ENCODE peak calls at places on chromosomes 2 and 18, in four cellular contexts. One of them, this sample, is unnamed.

GRCh38 chr2:127415593-127416485 is 2.4 kb upstream of the PROC start:
- DNase-seq in NCI-H82: peak
- DNase-seq in OCI-LY7: peak
- DNase-seq in activated CD8-positive, alpha-beta memory T cell treated with anti-CD3 and anti-CD28 coated beads for 48 hours: peak
- DNase-seq in this sample: peak

GRCh38 chr2:191740016-191740419 is 62.1 kb downstream of the NABP1 start:
- DNase-seq in OCI-LY7: no peak
- DNase-seq in NCI-H82: no peak
- DNase-seq in activated CD8-positive, alpha-beta memory T cell treated with anti-CD3 and anti-CD28 coated beads for 48 hours: no peak
- DNase-seq in this sample: no peak

GRCh38 chr18:33588361-33588760 is 10.3 kb downstream of the ASXL3 start:
- DNase-seq in OCI-LY7: no peak
- DNase-seq in NCI-H82: no peak
- DNase-seq in activated CD8-positive, alpha-beta memory T cell treated with anti-CD3 and anti-CD28 coated beads for 48 hours: no peak
- DNase-seq in this sample: no peak

GRCh38 chr2:216666461-216667233 is 28.7 kb downstream of the IGFBP5 start:
- DNase-seq in NCI-H82: peak
- DNase-seq in OCI-LY7: peak
- DNase-seq in activated CD8-positive, alpha-beta memory T cell treated with anti-CD3 and anti-CD28 coated beads for 48 hours: peak
- DNase-seq in this sample: peak

GRCh38 chr2:20623741-20624155 is 27.1 kb downstream of the HS1BP3 start:
- DNase-seq in NCI-H82: no peak
- DNase-seq in OCI-LY7: no peak
- DNase-seq in activated CD8-positive, alpha-beta memory T cell treated with anti-CD3 and anti-CD28 coated beads for 48 hours: no peak
- DNase-seq in this sample: no peak

GRCh38 chr2:157443090-157443489 is 799 bp downstream of the CYTIP start:
- DNase-seq in activated CD8-positive, alpha-beta memory T cell treated with anti-CD3 and anti-CD28 coated beads for 48 hours: no peak
- DNase-seq in NCI-H82: no peak
- DNase-seq in OCI-LY7: peak
- DNase-seq in this sample: no peak

GRCh38 chr18:75250471-75250821 is 39.8 kb downstream of the TSHZ1 start:
- DNase-seq in activated CD8-positive, alpha-beta memory T cell treated with anti-CD3 and anti-CD28 coated beads for 48 hours: no peak
- DNase-seq in OCI-LY7: no peak
- DNase-seq in NCI-H82: no peak
- DNase-seq in this sample: no peak

GRCh38 chr2:214169736-214170135 is 241.1 kb upstream of the VWC2L start:
- DNase-seq in NCI-H82: no peak
- DNase-seq in activated CD8-positive, alpha-beta memory T cell treated with anti-CD3 and anti-CD28 coated beads for 48 hours: no peak
- DNase-seq in OCI-LY7: no peak
- DNase-seq in this sample: no peak

GRCh38 chr2:98898423-98898841 is 37.6 kb downstream of the CRACDL start:
- DNase-seq in activated CD8-positive, alpha-beta memory T cell treated with anti-CD3 and anti-CD28 coated beads for 48 hours: no peak
- DNase-seq in NCI-H82: no peak
- DNase-seq in OCI-LY7: no peak
- DNase-seq in this sample: no peak

GRCh38 chr2:189613650-189614420 is 33.2 kb upstream of the SLC40A1 start:
- DNase-seq in NCI-H82: no peak
- DNase-seq in OCI-LY7: no peak
- DNase-seq in activated CD8-positive, alpha-beta memory T cell treated with anti-CD3 and anti-CD28 coated beads for 48 hours: no peak
- DNase-seq in this sample: no peak

GRCh38 chr2:48715956-48716355 is 39.6 kb downstream of the LHCGR start:
- DNase-seq in NCI-H82: no peak
- DNase-seq in activated CD8-positive, alpha-beta memory T cell treated with anti-CD3 and anti-CD28 coated beads for 48 hours: no peak
- DNase-seq in OCI-LY7: no peak
- DNase-seq in this sample: no peak

GRCh38 chr18:75170916-75171315 is 38.0 kb downstream of the PTGR3 start:
- DNase-seq in NCI-H82: no peak
- DNase-seq in OCI-LY7: no peak
- DNase-seq in activated CD8-positive, alpha-beta memory T cell treated with anti-CD3 and anti-CD28 coated beads for 48 hours: no peak
- DNase-seq in this sample: no peak

GRCh38 chr18:59700535-59700967 is 3.3 kb upstream of the CCBE1 start:
- DNase-seq in activated CD8-positive, alpha-beta memory T cell treated with anti-CD3 and anti-CD28 coated beads for 48 hours: no peak
- DNase-seq in NCI-H82: no peak
- DNase-seq in OCI-LY7: no peak
- DNase-seq in this sample: no peak

GRCh38 chr2:239379641-239380170 is 21.1 kb downstream of the HDAC4 start:
- DNase-seq in OCI-LY7: no peak
- DNase-seq in NCI-H82: no peak
- DNase-seq in activated CD8-positive, alpha-beta memory T cell treated with anti-CD3 and anti-CD28 coated beads for 48 hours: no peak
- DNase-seq in this sample: no peak

GRCh38 chr18:48667276-48668254 is 128.7 kb downstream of the CTIF start:
- DNase-seq in OCI-LY7: peak
- DNase-seq in activated CD8-positive, alpha-beta memory T cell treated with anti-CD3 and anti-CD28 coated beads for 48 hours: no peak
- DNase-seq in NCI-H82: peak
- DNase-seq in this sample: no peak

GRCh38 chr2:29010946-29011649 is 30.0 kb downstream of the TOGARAM2 start:
- DNase-seq in NCI-H82: peak
- DNase-seq in activated CD8-positive, alpha-beta memory T cell treated with anti-CD3 and anti-CD28 coated beads for 48 hours: no peak
- DNase-seq in OCI-LY7: peak
- DNase-seq in this sample: peak

GRCh38 chr2:231914077-231914690 is 12.0 kb downstream of the NPPC start:
- DNase-seq in OCI-LY7: no peak
- DNase-seq in activated CD8-positive, alpha-beta memory T cell treated with anti-CD3 and anti-CD28 coated beads for 48 hours: no peak
- DNase-seq in NCI-H82: no peak
- DNase-seq in this sample: no peak

GRCh38 chr2:191638079-191638801 is 39.7 kb upstream of the NABP1 start:
- DNase-seq in NCI-H82: peak
- DNase-seq in activated CD8-positive, alpha-beta memory T cell treated with anti-CD3 and anti-CD28 coated beads for 48 hours: no peak
- DNase-seq in OCI-LY7: no peak
- DNase-seq in this sample: no peak

GRCh38 chr2:223488814-223489213 is 113.3 kb downstream of the SCG2 start:
- DNase-seq in activated CD8-positive, alpha-beta memory T cell treated with anti-CD3 and anti-CD28 coated beads for 48 hours: no peak
- DNase-seq in NCI-H82: peak
- DNase-seq in OCI-LY7: no peak
- DNase-seq in this sample: no peak

GRCh38 chr18:13273800-13274199 is 55.2 kb downstream of the LDLRAD4 start:
- DNase-seq in OCI-LY7: no peak
- DNase-seq in NCI-H82: no peak
- DNase-seq in activated CD8-positive, alpha-beta memory T cell treated with anti-CD3 and anti-CD28 coated beads for 48 hours: no peak
- DNase-seq in this sample: no peak

GRCh38 chr2:135819211-135819610 is 17.8 kb downstream of the LCT start:
- DNase-seq in NCI-H82: peak
- DNase-seq in activated CD8-positive, alpha-beta memory T cell treated with anti-CD3 and anti-CD28 coated beads for 48 hours: no peak
- DNase-seq in OCI-LY7: peak
- DNase-seq in this sample: no peak

GRCh38 chr2:98394595-98395153 is 48.4 kb downstream of the CNGA3 start:
- DNase-seq in OCI-LY7: no peak
- DNase-seq in NCI-H82: no peak
- DNase-seq in activated CD8-positive, alpha-beta memory T cell treated with anti-CD3 and anti-CD28 coated beads for 48 hours: no peak
- DNase-seq in this sample: no peak

GRCh38 chr18:25896178-25896780 is 194.1 kb downstream of the SS18 start:
- DNase-seq in NCI-H82: peak
- DNase-seq in activated CD8-positive, alpha-beta memory T cell treated with anti-CD3 and anti-CD28 coated beads for 48 hours: no peak
- DNase-seq in OCI-LY7: peak
- DNase-seq in this sample: peak

GRCh38 chr2:128347701-128348504 is 29.2 kb upstream of the HS6ST1 start:
- DNase-seq in NCI-H82: no peak
- DNase-seq in activated CD8-positive, alpha-beta memory T cell treated with anti-CD3 and anti-CD28 coated beads for 48 hours: no peak
- DNase-seq in OCI-LY7: no peak
- DNase-seq in this sample: no peak

GRCh38 chr2:75765798-75766197 is 55.1 kb upstream of the GCFC2 start:
- DNase-seq in NCI-H82: no peak
- DNase-seq in activated CD8-positive, alpha-beta memory T cell treated with anti-CD3 and anti-CD28 coated beads for 48 hours: no peak
- DNase-seq in OCI-LY7: no peak
- DNase-seq in this sample: no peak

GRCh38 chr2:20490300-20491181 is 43.7 kb downstream of the RHOB start:
- DNase-seq in NCI-H82: no peak
- DNase-seq in activated CD8-positive, alpha-beta memory T cell treated with anti-CD3 and anti-CD28 coated beads for 48 hours: no peak
- DNase-seq in OCI-LY7: no peak
- DNase-seq in this sample: no peak

GRCh38 chr18:49612515-49613033 is 50.7 kb downstream of the LIPG start:
- DNase-seq in OCI-LY7: no peak
- DNase-seq in NCI-H82: no peak
- DNase-seq in activated CD8-positive, alpha-beta memory T cell treated with anti-CD3 and anti-CD28 coated beads for 48 hours: no peak
- DNase-seq in this sample: no peak

GRCh38 chr2:226478121-226478809 is 321.4 kb downstream of the IRS1 start:
- DNase-seq in activated CD8-positive, alpha-beta memory T cell treated with anti-CD3 and anti-CD28 coated beads for 48 hours: no peak
- DNase-seq in OCI-LY7: no peak
- DNase-seq in NCI-H82: no peak
- DNase-seq in this sample: no peak

GRCh38 chr2:20050712-20051517 is 513 bp downstream of the LAPTM4A start:
- DNase-seq in OCI-LY7: peak
- DNase-seq in activated CD8-positive, alpha-beta memory T cell treated with anti-CD3 and anti-CD28 coated beads for 48 hours: no peak
- DNase-seq in NCI-H82: peak
- DNase-seq in this sample: peak

GRCh38 chr18:50629148-50629631 is 69.3 kb downstream of the MAPK4 start:
- DNase-seq in activated CD8-positive, alpha-beta memory T cell treated with anti-CD3 and anti-CD28 coated beads for 48 hours: no peak
- DNase-seq in NCI-H82: peak
- DNase-seq in OCI-LY7: no peak
- DNase-seq in this sample: no peak

GRCh38 chr2:189648846-189649529 is 12.3 kb upstream of the ASNSD1 start:
- DNase-seq in NCI-H82: peak
- DNase-seq in OCI-LY7: no peak
- DNase-seq in activated CD8-positive, alpha-beta memory T cell treated with anti-CD3 and anti-CD28 coated beads for 48 hours: no peak
- DNase-seq in this sample: no peak

GRCh38 chr2:43133708-43134570 is 92.5 kb downstream of the ZFP36L2 start:
- DNase-seq in activated CD8-positive, alpha-beta memory T cell treated with anti-CD3 and anti-CD28 coated beads for 48 hours: no peak
- DNase-seq in OCI-LY7: peak
- DNase-seq in NCI-H82: no peak
- DNase-seq in this sample: no peak

GRCh38 chr2:205776720-205777119 is 94.4 kb downstream of the NRP2 start:
- DNase-seq in activated CD8-positive, alpha-beta memory T cell treated with anti-CD3 and anti-CD28 coated beads for 48 hours: no peak
- DNase-seq in OCI-LY7: no peak
- DNase-seq in NCI-H82: no peak
- DNase-seq in this sample: no peak

GRCh38 chr2:232292395-232293154 is 86.0 kb upstream of the ALPP start:
- DNase-seq in OCI-LY7: peak
- DNase-seq in activated CD8-positive, alpha-beta memory T cell treated with anti-CD3 and anti-CD28 coated beads for 48 hours: no peak
- DNase-seq in NCI-H82: peak
- DNase-seq in this sample: peak

GRCh38 chr2:5491486-5491885 is 200.7 kb upstream of the SOX11 start:
- DNase-seq in OCI-LY7: no peak
- DNase-seq in activated CD8-positive, alpha-beta memory T cell treated with anti-CD3 and anti-CD28 coated beads for 48 hours: no peak
- DNase-seq in NCI-H82: no peak
- DNase-seq in this sample: no peak

GRCh38 chr2:151071382-151071781 is 190.3 kb downstream of the RBM43 start:
- DNase-seq in NCI-H82: peak
- DNase-seq in activated CD8-positive, alpha-beta memory T cell treated with anti-CD3 and anti-CD28 coated beads for 48 hours: no peak
- DNase-seq in OCI-LY7: no peak
- DNase-seq in this sample: peak

GRCh38 chr2:218065239-218066006 is 3.6 kb upstream of the RUFY4 start:
- DNase-seq in activated CD8-positive, alpha-beta memory T cell treated with anti-CD3 and anti-CD28 coated beads for 48 hours: no peak
- DNase-seq in OCI-LY7: no peak
- DNase-seq in NCI-H82: no peak
- DNase-seq in this sample: no peak

GRCh38 chr2:177334940-177335543 is 57.5 kb upstream of the AGPS start:
- DNase-seq in activated CD8-positive, alpha-beta memory T cell treated with anti-CD3 and anti-CD28 coated beads for 48 hours: no peak
- DNase-seq in NCI-H82: peak
- DNase-seq in OCI-LY7: peak
- DNase-seq in this sample: peak

GRCh38 chr18:12944724-12945123 is 3.1 kb upstream of the SEH1L start:
- DNase-seq in NCI-H82: no peak
- DNase-seq in activated CD8-positive, alpha-beta memory T cell treated with anti-CD3 and anti-CD28 coated beads for 48 hours: no peak
- DNase-seq in OCI-LY7: peak
- DNase-seq in this sample: no peak

This sample was measured in nephron progenitor cell.